ENCODE peak calls at places on chromosomes 5 and 9, in eight cellular contexts. W is cardiac fibroblast, H is lower lobe of right lung, Y is stomach, T is A673, B is AG10803, D is fibroblast of villous mesenchyme, O is body of pancreas. P is an unnamed sample.

GRCh38 chr9:13857521-13857920 is 456.4 kb downstream of the NFIB start:
- DNase-seq in W (peak), H (no peak), Y (no peak), T (no peak), B (peak), D (peak), O (no peak), P (no peak)

GRCh38 chr5:77627869-77628674 is 10.4 kb downstream of the OTP start:
- DNase-seq in W (no peak), H (no peak), Y (no peak), T (no peak), B (no peak), D (no peak), O (no peak), P (no peak)

GRCh38 chr9:91836515-91836914 is 113.5 kb downstream of the ROR2 start:
- DNase-seq in W (no peak), H (no peak), Y (no peak), T (no peak), B (no peak), D (no peak), O (no peak), P (no peak)

GRCh38 chr5:9479361-9479760 is 66.5 kb downstream of the SEMA5A start:
- DNase-seq in W (peak), H (no peak), Y (no peak), T (no peak), B (peak), D (peak), O (no peak), P (no peak)

GRCh38 chr9:90772381-90772780 is 29.2 kb upstream of the SYK start:
- DNase-seq in W (no peak), H (no peak), Y (no peak), T (no peak), B (no peak), D (no peak), O (no peak), P (no peak)

GRCh38 chr9:116152390-116152789 is 1.2 kb upstream of the PAPPA start:
- DNase-seq in W (no peak), H (no peak), Y (no peak), T (peak), B (peak), D (no peak), O (no peak), P (no peak)

GRCh38 chr5:137320056-137321045 is 178.8 kb downstream of the SPOCK1 start:
- DNase-seq in W (peak), H (no peak), Y (peak), T (peak), B (peak), D (peak), O (peak), P (no peak)

GRCh38 chr5:157918811-157919742 is 60.1 kb upstream of the CLINT1 start:
- DNase-seq in W (no peak), H (peak), Y (peak), T (peak), B (peak), D (no peak), O (peak), P (no peak)

GRCh38 chr5:140135127-140135526 is 9.4 kb downstream of the IGIP start:
- DNase-seq in W (no peak), H (no peak), Y (no peak), T (no peak), B (no peak), D (no peak), O (no peak), P (no peak)

GRCh38 chr9:125909497-125909896 is 162.3 kb downstream of the PBX3 start:
- DNase-seq in W (peak), H (no peak), Y (no peak), T (no peak), B (no peak), D (no peak), O (no peak), P (no peak)

GRCh38 chr9:89387970-89388867 is 69.9 kb downstream of the SECISBP2 start:
- DNase-seq in W (peak), H (peak), Y (peak), T (peak), B (peak), D (peak), O (peak), P (peak)

GRCh38 chr9:3908731-3909130 is 382.9 kb upstream of the RFX3 start:
- DNase-seq in W (peak), H (no peak), Y (no peak), T (no peak), B (peak), D (no peak), O (no peak), P (no peak)

GRCh38 chr9:81414836-81415235 is 274.5 kb downstream of the TLE1 start:
- DNase-seq in W (peak), H (no peak), Y (no peak), T (no peak), B (no peak), D (no peak), O (no peak), P (no peak)

GRCh38 chr5:140205216-140205615 is 30.2 kb downstream of the CYSTM1 start:
- DNase-seq in W (no peak), H (no peak), Y (no peak), T (no peak), B (peak), D (no peak), O (no peak), P (no peak)

GRCh38 chr9:71629816-71630215 is 138.5 kb downstream of the CEMIP2 start:
- DNase-seq in W (no peak), H (no peak), Y (no peak), T (no peak), B (no peak), D (no peak), O (no peak), P (no peak)

GRCh38 chr5:150651382-150651781 is 9.7 kb upstream of the MYOZ3 start:
- DNase-seq in W (no peak), H (no peak), Y (no peak), T (no peak), B (no peak), D (no peak), O (no peak), P (no peak)

GRCh38 chr5:76836181-76836580 is 13.6 kb upstream of the S100Z start:
- DNase-seq in W (peak), H (no peak), Y (no peak), T (no peak), B (no peak), D (peak), O (no peak), P (no peak)

GRCh38 chr9:136791466-136792276 is 527 bp downstream of the TMEM141 start:
- DNase-seq in W (peak), H (peak), Y (peak), T (peak), B (no peak), D (peak), O (peak), P (no peak)

GRCh38 chr5:124910354-124911016 is 164.0 kb upstream of the ZNF608 start:
- DNase-seq in W (peak), H (no peak), Y (no peak), T (no peak), B (no peak), D (no peak), O (no peak), P (no peak)

GRCh38 chr5:107542831-107543231 is 127.9 kb downstream of the EFNA5 start:
- DNase-seq in W (peak), H (peak), Y (peak), T (peak), B (peak), D (peak), O (peak), P (no peak)

GRCh38 chr5:141349917-141350619 is at the start of gene PCDHGB1:
- DNase-seq in W (peak), H (no peak), Y (no peak), T (peak), B (peak), D (peak), O (peak), P (no peak)

GRCh38 chr9:105309531-105309931 is 65.1 kb downstream of the SLC44A1 start:
- DNase-seq in W (no peak), H (no peak), Y (no peak), T (no peak), B (no peak), D (no peak), O (no peak), P (no peak)

GRCh38 chr9:134757206-134757975 is 115.8 kb downstream of the COL5A1 start:
- DNase-seq in W (no peak), H (no peak), Y (no peak), T (no peak), B (no peak), D (no peak), O (no peak), P (no peak)

GRCh38 chr5:135481387-135481786 is 29.2 kb upstream of the TIFAB start:
- DNase-seq in W (no peak), H (no peak), Y (no peak), T (no peak), B (no peak), D (no peak), O (no peak), P (no peak)

GRCh38 chr9:6845881-6846280 is 88.1 kb downstream of the KDM4C start:
- DNase-seq in W (no peak), H (no peak), Y (no peak), T (no peak), B (peak), D (peak), O (no peak), P (peak)

GRCh38 chr9:124658165-124659017 is 112.7 kb downstream of the NR6A1 start:
- DNase-seq in W (peak), H (peak), Y (peak), T (peak), B (peak), D (peak), O (peak), P (peak)

GRCh38 chr5:143896981-143897380 is 85.0 kb downstream of the HMHB1 start:
- DNase-seq in W (peak), H (no peak), Y (no peak), T (no peak), B (peak), D (peak), O (no peak), P (no peak)

GRCh38 chr5:157558089-157558595 is 17.4 kb downstream of the ADAM19 start:
- DNase-seq in W (peak), H (no peak), Y (no peak), T (no peak), B (peak), D (peak), O (no peak), P (peak)

GRCh38 chr5:131534995-131535394 is 100.0 kb downstream of the RAPGEF6 start:
- DNase-seq in W (peak), H (no peak), Y (no peak), T (no peak), B (no peak), D (no peak), O (no peak), P (no peak)

GRCh38 chr5:24598926-24599325 is 45.9 kb downstream of the CDH10 start:
- DNase-seq in W (no peak), H (no peak), Y (no peak), T (no peak), B (no peak), D (no peak), O (no peak), P (no peak)

GRCh38 chr5:43117092-43117491 is 3.6 kb upstream of the ZNF131 start:
- DNase-seq in W (no peak), H (no peak), Y (no peak), T (no peak), B (no peak), D (no peak), O (no peak), P (no peak)

GRCh38 chr9:110891760-110892159 is 146.5 kb downstream of the LPAR1 start:
- DNase-seq in W (peak), H (no peak), Y (no peak), T (peak), B (peak), D (no peak), O (no peak), P (peak)

DNA sequence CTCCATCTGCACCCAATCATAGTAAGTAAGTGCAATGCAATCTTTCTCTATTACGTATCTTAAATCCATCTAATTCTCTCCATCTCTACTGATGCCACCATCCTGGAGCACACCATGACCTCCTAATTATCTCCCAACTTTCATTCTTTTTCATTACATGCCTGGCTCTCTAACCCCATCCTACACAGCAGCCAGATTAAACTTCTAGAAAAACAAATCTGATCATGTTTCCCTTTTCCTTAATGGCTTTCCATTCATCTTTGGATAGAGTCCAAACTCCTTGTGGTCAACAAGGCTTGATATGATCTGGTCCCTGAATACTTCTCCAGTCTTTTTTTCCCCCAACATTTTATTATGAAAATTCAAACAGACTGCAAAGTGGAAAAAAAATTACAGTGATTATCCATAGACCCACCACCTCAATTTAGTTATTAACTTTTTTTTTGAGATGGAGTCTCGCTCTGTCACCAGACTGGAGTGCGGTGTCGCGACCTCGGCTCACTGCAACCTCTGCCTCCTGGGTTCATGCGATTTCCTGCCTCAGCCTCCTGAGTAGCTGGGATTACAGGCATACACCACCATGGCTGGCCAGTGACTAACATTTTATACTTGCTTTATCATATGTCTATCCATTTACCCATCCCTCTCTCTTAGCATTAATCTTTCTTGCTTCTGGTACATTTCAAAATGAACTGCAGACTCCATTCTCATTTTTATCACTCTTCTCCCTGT is 5.2 kb downstream of the PPP2R2B start:
- DNase-seq in W (no peak), H (no peak), Y (no peak), T (no peak), B (no peak), D (no peak), O (no peak), P (no peak)
- H3K4me3 ChIP-seq in W (no peak), H (no peak), Y (no peak), T (no peak), B (no peak), D (no peak), O (no peak), P (no peak)

DNA sequence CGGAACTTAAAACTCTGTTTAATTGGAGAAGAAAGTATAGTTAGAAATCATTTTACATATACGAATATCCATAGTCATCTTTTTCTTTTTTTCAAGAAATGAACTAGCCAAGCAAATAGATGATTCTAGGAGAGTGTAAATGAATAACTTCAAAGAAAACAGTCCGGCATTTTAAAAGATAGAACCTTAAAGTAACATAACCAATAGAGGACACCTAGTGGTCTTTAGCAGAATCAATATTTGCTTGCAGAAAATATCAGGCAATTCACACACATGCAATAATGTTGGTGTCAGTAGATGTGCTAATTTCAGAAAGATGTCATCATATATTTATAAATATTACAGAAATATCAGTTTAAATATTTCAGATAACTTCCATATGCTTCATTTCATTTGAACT is 57.1 kb downstream of the HCN1 start:
- DNase-seq in W (peak), H (no peak), Y (no peak), T (peak), B (no peak), D (no peak), O (no peak), P (peak)
- TF ChIP-seq CTCF in W (no peak), H (no peak), Y (no peak), T (peak), B (peak), D (no peak), O (no peak), P (peak)

GRCh38 chr5:23525751-23526150 is 18.3 kb downstream of the PRDM9 start:
- DNase-seq in W (no peak), H (no peak), Y (no peak), T (no peak), B (no peak), D (no peak), O (no peak), P (no peak)

GRCh38 chr5:23523031-23523430 is 15.6 kb downstream of the PRDM9 start:
- DNase-seq in W (no peak), H (no peak), Y (no peak), T (no peak), B (no peak), D (no peak), O (no peak), P (no peak)

GRCh38 chr5:23523998-23524397 is 16.6 kb downstream of the PRDM9 start:
- DNase-seq in W (no peak), H (no peak), Y (no peak), T (no peak), B (no peak), D (no peak), O (no peak), P (no peak)

GRCh38 chr5:23530571-23530970 is 23.2 kb downstream of the PRDM9 start:
- DNase-seq in W (no peak), H (no peak), Y (no peak), T (no peak), B (no peak), D (no peak), O (no peak), P (no peak)

DNA sequence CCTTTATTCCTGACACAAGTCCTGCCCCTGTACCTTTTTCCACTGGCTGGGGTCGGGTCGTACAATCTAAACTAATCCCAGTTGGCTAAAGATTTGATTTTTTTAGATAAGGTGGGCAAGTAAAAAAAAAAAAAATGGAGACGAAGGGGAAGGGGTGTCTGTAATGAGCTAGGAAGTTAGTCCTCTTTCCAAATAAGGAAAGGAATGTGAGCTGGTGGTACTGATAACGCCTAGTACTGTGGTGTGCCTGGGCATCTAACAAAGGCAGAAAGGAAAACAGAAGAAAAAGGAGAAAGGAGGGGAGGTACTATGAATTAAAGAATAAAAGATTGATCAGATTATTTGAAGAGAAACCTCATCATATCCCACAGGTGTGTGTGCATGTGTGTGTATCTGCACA is 21.3 kb downstream of the PRDM9 start:
- DNase-seq in W (no peak), H (no peak), Y (no peak), T (no peak), B (no peak), D (no peak), O (no peak), P (no peak)
- H3K4me3 ChIP-seq in W (no peak), H (no peak), Y (no peak), T (no peak), B (no peak), D (no peak), O (no peak), P (no peak)

GRCh38 chr9:133542002-133542401 is 7.5 kb downstream of the ADAMTSL2 start:
- DNase-seq in W (no peak), H (no peak), Y (peak), T (no peak), B (no peak), D (no peak), O (no peak), P (no peak)

GRCh38 chr9:133538176-133538575 is 3.7 kb downstream of the ADAMTSL2 start:
- DNase-seq in W (no peak), H (no peak), Y (no peak), T (no peak), B (no peak), D (no peak), O (no peak), P (no peak)

GRCh38 chr9:133539434-133539833 is 4.9 kb downstream of the ADAMTSL2 start:
- DNase-seq in W (peak), H (no peak), Y (peak), T (no peak), B (no peak), D (peak), O (peak), P (no peak)

GRCh38 chr9:133538851-133539250 is 4.3 kb downstream of the ADAMTSL2 start:
- DNase-seq in W (no peak), H (no peak), Y (no peak), T (no peak), B (no peak), D (no peak), O (no peak), P (no peak)

GRCh38 chr9:133540336-133541025 is 6.0 kb downstream of the ADAMTSL2 start:
- DNase-seq in W (no peak), H (no peak), Y (no peak), T (no peak), B (no peak), D (no peak), O (no peak), P (no peak)
- TF ChIP-seq CTCF in W (no peak), H (no peak), Y (no peak), T (no peak), B (no peak), D (no peak), O (no peak), P (no peak)

GRCh38 chr5:80754900-80755299 is 100.1 kb upstream of the DHFR start:
- DNase-seq in W (peak), H (no peak), Y (no peak), T (no peak), B (no peak), D (no peak), O (no peak), P (no peak)
- H3K4me3 ChIP-seq in W (no peak), H (no peak), Y (no peak), T (no peak), B (no peak), D (no peak), O (no peak), P (no peak)

GRCh38 chr9:93161801-93162635 is 21.9 kb upstream of the WNK2 start:
- DNase-seq in W (no peak), H (no peak), Y (no peak), T (no peak), B (peak), D (no peak), O (no peak), P (no peak)

GRCh38 chr9:93166699-93167098 is 17.2 kb upstream of the WNK2 start:
- DNase-seq in W (no peak), H (no peak), Y (no peak), T (no peak), B (no peak), D (no peak), O (no peak), P (no peak)

GRCh38 chr9:93167838-93168237 is 16.1 kb upstream of the WNK2 start:
- DNase-seq in W (no peak), H (no peak), Y (no peak), T (no peak), B (no peak), D (no peak), O (no peak), P (no peak)

GRCh38 chr9:93167185-93167584 is 16.8 kb upstream of the WNK2 start:
- DNase-seq in W (no peak), H (no peak), Y (no peak), T (no peak), B (no peak), D (no peak), O (no peak), P (no peak)

GRCh38 chr9:93164085-93164484 is 19.9 kb upstream of the WNK2 start:
- DNase-seq in W (no peak), H (no peak), Y (no peak), T (no peak), B (no peak), D (no peak), O (no peak), P (no peak)
- TF ChIP-seq CTCF in W (no peak), H (no peak), Y (no peak), T (no peak), B (no peak), D (no peak), O (no peak), P (no peak)